ENCODE peak calls at places on chromosome X, in eight cellular contexts. V is HCT116; E is stimulated activated CD8-positive, alpha-beta memory T cell treated with anti-CD3 and anti-CD28 coated beads, Interleukin-2, amount 100 ng/mL, for 48 hours; T is GM20000; L is Ammon's horn; K is H54; P is T-helper 2 cell treated with Interferon-gamma antibody and Interleukin-4, amounts not matched to agents 5 μg/mL and 100 μg/mL, for 36 hours; I is T follicular helper cell. M is an unnamed sample.
A peak's percentile ranks its signal among the peaks of the same experiment; 100 is the strongest.

GRCh38 chrX:71669492-71669891 is 2.1 kb downstream of the LOC101059915 start:
- DNase-seq in L (no peak), P (no peak), K (no peak), V (no peak), T (no peak), E (no peak), I (no peak), M (no peak)

GRCh38 chrX:13101439-13102139 is 57.2 kb upstream of the FAM9C start:
- DNase-seq in T (no peak), I (peak; percentile 47), V (peak; percentile 73), L (peak; percentile 47), E (no peak), K (no peak), P (peak; percentile 49), M (peak; percentile 76)

GRCh38 chrX:129642641-129643040 is 12.1 kb downstream of the APLN start:
- DNase-seq in L (no peak), P (no peak), T (no peak), V (no peak), E (no peak), I (no peak), K (no peak), M (no peak)

GRCh38 chrX:103329991-103330390 is at the start of gene TCEAL7:
- DNase-seq in L (peak; percentile 88), I (no peak), V (no peak), P (no peak), T (no peak), E (no peak), K (no peak), M (no peak)

GRCh38 chrX:118325453-118325852 is 20.5 kb upstream of the WDR44 start:
- DNase-seq in P (no peak), E (no peak), L (no peak), K (no peak), T (peak; percentile 10), I (no peak), V (no peak), M (no peak)

GRCh38 chrX:54087661-54088060 is 43.4 kb upstream of the PHF8 start:
- DNase-seq in T (no peak), I (no peak), P (no peak), K (no peak), E (no peak), V (no peak), L (no peak), M (no peak)

GRCh38 chrX:44872319-44872816 is 620 bp upstream of the KDM6A start:
- DNase-seq in E (no peak), L (peak; percentile 10), V (no peak), T (peak; percentile 29), P (peak; percentile 11), I (peak; percentile 29), K (no peak), M (no peak)

GRCh38 chrX:22652596-22652995 is 347.2 kb upstream of the DDX53 start:
- DNase-seq in P (no peak), I (no peak), V (no peak), K (no peak), L (no peak), E (no peak), T (no peak), M (no peak)

GRCh38 chrX:98357146-98357545 is 1473.4 kb downstream of the RPA4 start:
- DNase-seq in L (no peak), K (no peak), T (no peak), P (no peak), I (no peak), V (no peak), E (no peak), M (no peak)

GRCh38 chrX:49071877-49072711 is 1.7 kb downstream of the PRAF2 start:
- DNase-seq in K (no peak), P (no peak), E (no peak), T (peak; percentile 4), I (no peak), V (no peak), L (peak; percentile 66), M (no peak)

GRCh38 chrX:28659269-28659668 is 72.0 kb downstream of the IL1RAPL1 start:
- DNase-seq in V (no peak), I (no peak), E (no peak), L (no peak), T (no peak), K (no peak), P (no peak), M (no peak)

GRCh38 chrX:3320471-3321046 is 25.9 kb downstream of the MXRA5 start:
- DNase-seq in L (no peak), V (no peak), E (no peak), I (no peak), K (no peak), P (no peak), T (no peak), M (no peak)

GRCh38 chrX:148310402-148311200 is 189.8 kb upstream of the AFF2 start:
- DNase-seq in P (peak; percentile 46), E (peak; percentile 5), T (peak; percentile 1), K (no peak), V (no peak), I (peak; percentile 50), L (no peak), M (no peak)

GRCh38 chrX:30283456-30284200 is 25.6 kb downstream of the NR0B1 start:
- DNase-seq in I (no peak), E (no peak), L (no peak), P (no peak), T (no peak), V (peak; percentile 75), K (peak; percentile 5), M (peak; percentile 81)

GRCh38 chrX:3811331-3812311 is 98.2 kb upstream of the PRKX start:
- DNase-seq in I (peak; percentile 40), L (peak; percentile 77), V (peak; percentile 6), E (no peak), K (no peak), T (peak; percentile 38), P (peak; percentile 40), M (peak; percentile 10)

GRCh38 chrX:2664497-2664896 is 26.6 kb upstream of the CD99 start:
- DNase-seq in L (no peak), T (no peak), E (no peak), K (no peak), I (no peak), V (no peak), P (no peak), M (peak; percentile 24)

GRCh38 chrX:34559325-34559724 is 97.8 kb downstream of the TMEM47 start:
- DNase-seq in V (no peak), L (no peak), E (no peak), I (no peak), T (peak; percentile 0), K (no peak), P (no peak), M (no peak)

GRCh38 chrX:117996408-117996807 is 120.2 kb downstream of the KLHL13 start:
- DNase-seq in L (no peak), P (no peak), T (no peak), E (no peak), K (no peak), V (no peak), I (no peak), M (no peak)

GRCh38 chrX:2342878-2343277 is 157.9 kb downstream of the DHRSX start:
- DNase-seq in I (no peak), L (no peak), V (no peak), P (no peak), T (no peak), K (no peak), E (no peak), M (no peak)

GRCh38 chrX:22126311-22126710 is 94.2 kb downstream of the PHEX start:
- DNase-seq in I (no peak), E (no peak), L (no peak), K (no peak), V (no peak), P (no peak), T (no peak), M (no peak)

GRCh38 chrX:133254666-133255065 is 36.5 kb upstream of the TFDP3 start:
- DNase-seq in P (no peak), L (no peak), E (no peak), V (no peak), K (peak; percentile 6), I (no peak), T (no peak), M (no peak)

GRCh38 chrX:19649227-19650009 is 134.1 kb upstream of the MAP3K15 start:
- DNase-seq in T (no peak), L (no peak), I (no peak), V (no peak), K (no peak), E (no peak), P (no peak), M (no peak)

GRCh38 chrX:20271730-20272129 is 5.0 kb upstream of the RPS6KA3 start:
- DNase-seq in V (no peak), L (no peak), K (no peak), T (no peak), P (no peak), E (no peak), I (no peak), M (no peak)

GRCh38 chrX:17474892-17475291 is 99.9 kb downstream of the NHS start:
- DNase-seq in K (peak; percentile 2), T (no peak), I (no peak), E (no peak), V (no peak), P (no peak), L (no peak), M (peak; percentile 21)

GRCh38 chrX:33968611-33969010 is 163.5 kb downstream of the FAM47A start:
- DNase-seq in E (no peak), V (no peak), P (no peak), T (no peak), I (no peak), K (no peak), L (no peak), M (no peak)

GRCh38 chrX:153845195-153845594 is 14.9 kb upstream of the PDZD4 start:
- DNase-seq in P (no peak), T (no peak), V (no peak), L (no peak), E (no peak), K (no peak), I (no peak), M (no peak)

GRCh38 chrX:71815121-71815905 is 52.2 kb downstream of the CXorf49B start:
- DNase-seq in T (no peak), P (no peak), K (no peak), E (no peak), V (no peak), L (no peak), I (no peak), M (no peak)

GRCh38 chrX:114152130-114152529 is 431.8 kb upstream of the HTR2C start:
- DNase-seq in K (peak; percentile 5), E (no peak), I (no peak), L (no peak), P (no peak), T (no peak), V (peak; percentile 65), M (no peak)

GRCh38 chrX:148784859-148785655 is 284.6 kb downstream of the AFF2 start:
- DNase-seq in T (peak; percentile 4), V (no peak), E (no peak), I (no peak), L (peak; percentile 3), P (no peak), K (no peak), M (no peak)

GRCh38 chrX:54950730-54951375 is 30.2 kb downstream of the TRO start:
- DNase-seq in I (no peak), T (no peak), L (no peak), V (no peak), K (no peak), E (no peak), P (no peak), M (no peak)

GRCh38 chrX:115360220-115360781 is 70.8 kb downstream of the LUZP4 start:
- DNase-seq in E (no peak), L (no peak), T (no peak), P (no peak), I (no peak), V (no peak), K (no peak), M (no peak)